ENCODE peak calls at places on chromosome 18, in four cellular contexts. I is small intestine, J is IMR-90, Q is tibial artery. L is an unnamed sample.

GRCh38 chr18:44849361-44849760 is 168.7 kb downstream of the SETBP1 start:
- DNase-seq in I (no peak), J (no peak), Q (no peak), L (no peak)

GRCh38 chr18:11005528-11005927 is 143.8 kb downstream of the PIEZO2 start:
- DNase-seq in I (no peak), J (peak), Q (no peak), L (no peak)

GRCh38 chr18:5530623-5531022 is 13.2 kb downstream of the EPB41L3 start:
- DNase-seq in I (no peak), J (no peak), Q (no peak), L (no peak)

GRCh38 chr18:31954349-31954748 is 11.4 kb upstream of the TRAPPC8 start:
- DNase-seq in I (peak), J (peak), Q (no peak), L (no peak)

GRCh38 chr18:42742976-42743755 is 372.3 kb downstream of the RIT2 start:
- DNase-seq in I (no peak), J (no peak), Q (no peak), L (no peak)

GRCh38 chr18:7617738-7618422 is 50.8 kb downstream of the PTPRM start:
- DNase-seq in I (peak), J (peak), Q (no peak), L (no peak)

GRCh38 chr18:77004555-77005380 is 127.8 kb downstream of the MBP start:
- DNase-seq in I (no peak), J (no peak), Q (no peak), L (no peak)

GRCh38 chr18:70132999-70133398 is 72.5 kb downstream of the RTTN start:
- DNase-seq in I (no peak), J (peak), Q (peak), L (no peak)

GRCh38 chr18:50866765-50867164 is 12.2 kb upstream of the ME2 start:
- DNase-seq in I (no peak), J (no peak), Q (no peak), L (no peak)

GRCh38 chr18:45282101-45282812 is 333.0 kb upstream of the SLC14A2 start:
- DNase-seq in I (no peak), J (no peak), Q (no peak), L (no peak)

GRCh38 chr18:58345064-58345463 is 283.8 kb downstream of the ALPK2 start:
- DNase-seq in I (no peak), J (no peak), Q (no peak), L (no peak)

GRCh38 chr18:57434536-57435494 is at the start of gene ONECUT2:
- DNase-seq in I (peak), J (peak), Q (peak), L (peak)

GRCh38 chr18:62199629-62200028 is 12.6 kb downstream of the RELCH start:
- DNase-seq in I (peak), J (no peak), Q (no peak), L (no peak)
- H3K4me3 ChIP-seq in I (no peak), J (no peak), Q (no peak), L (no peak)

DNA sequence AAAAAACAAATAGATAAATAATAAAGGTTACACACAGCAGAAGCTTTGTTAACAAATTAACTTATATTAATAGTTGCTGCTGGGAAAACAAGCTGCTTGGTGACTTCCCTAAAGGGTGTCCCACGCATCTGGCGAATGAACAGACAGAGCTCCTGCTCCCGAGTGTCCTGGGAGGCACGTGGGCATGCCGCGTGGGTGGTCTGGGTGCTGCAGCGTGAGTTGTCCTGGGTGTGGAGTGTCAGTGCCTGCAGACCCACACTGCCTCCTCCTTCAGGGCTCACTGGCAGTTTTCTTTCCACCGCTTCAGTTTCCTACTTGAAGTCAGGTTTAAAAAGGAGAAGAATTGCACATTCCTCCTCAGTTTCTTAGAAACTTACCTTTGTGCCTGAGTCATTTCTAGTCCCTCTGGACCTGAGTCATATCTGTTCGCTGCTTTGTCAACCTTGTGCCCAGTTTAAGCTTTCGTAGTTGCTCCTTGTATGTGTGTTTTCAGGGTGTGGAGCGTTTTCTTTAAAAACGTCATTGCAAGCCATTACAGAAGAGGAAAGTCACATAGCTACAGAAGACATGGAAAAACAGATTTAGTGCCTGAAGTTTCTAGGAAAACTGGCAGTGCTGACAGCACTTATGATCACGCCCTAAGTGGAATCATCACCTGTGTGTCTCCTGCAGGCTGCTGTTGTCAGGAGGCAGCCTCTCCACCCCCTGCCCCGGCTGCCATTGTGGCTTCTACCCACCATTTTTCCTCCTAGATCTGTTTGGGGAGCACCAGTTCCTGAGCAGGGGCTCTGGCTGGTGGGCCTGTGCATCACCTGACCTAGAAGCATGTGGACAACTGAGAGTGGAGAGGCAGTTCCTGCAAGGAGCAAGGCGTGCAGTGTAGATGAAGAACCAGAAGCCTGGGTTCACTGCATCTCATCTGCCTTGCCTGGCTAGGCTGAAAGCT is 24.5 kb downstream of the IMPA2 start:
- DNase-seq in I (peak), J (no peak), Q (no peak), L (no peak)
- H3K27ac ChIP-seq in I (peak), J (no peak), Q (no peak), L (no peak)

DNA sequence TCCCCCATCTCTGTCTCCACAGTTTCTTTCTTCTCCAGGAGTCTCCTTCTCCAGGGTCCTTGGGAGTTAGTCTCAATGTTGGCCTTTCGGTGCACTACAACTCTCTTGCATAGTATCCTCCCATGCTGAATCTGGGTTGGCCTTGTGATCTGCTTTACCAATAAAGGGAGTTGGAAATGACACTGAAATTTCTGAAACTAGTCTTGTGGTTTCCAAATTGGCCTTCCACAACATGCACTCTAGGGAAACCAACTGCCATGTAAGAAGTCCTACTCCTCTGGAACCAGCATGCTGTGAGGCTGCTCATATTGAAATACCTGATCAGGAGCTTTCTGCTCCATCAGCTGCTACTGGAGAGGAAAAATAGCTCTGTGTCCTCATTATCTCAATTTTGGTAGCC is 9.9 kb upstream of the ABHD3 start:
- DNase-seq in I (no peak), J (no peak), Q (no peak), L (no peak)
- H3K4me3 ChIP-seq in I (no peak), J (no peak), Q (no peak), L (no peak)

GRCh38 chr18:332007-332406 is 64.2 kb upstream of the THOC1 start:
- DNase-seq in I (no peak), J (no peak), Q (no peak), L (peak)

GRCh38 chr18:332721-333513 is 65.1 kb upstream of the THOC1 start:
- DNase-seq in I (no peak), J (no peak), Q (no peak), L (peak)

GRCh38 chr18:336753-337152 is 68.9 kb upstream of the THOC1 start:
- DNase-seq in I (no peak), J (no peak), Q (no peak), L (no peak)

GRCh38 chr18:334575-335132 is 66.8 kb upstream of the THOC1 start:
- DNase-seq in I (no peak), J (no peak), Q (no peak), L (no peak)

DNA sequence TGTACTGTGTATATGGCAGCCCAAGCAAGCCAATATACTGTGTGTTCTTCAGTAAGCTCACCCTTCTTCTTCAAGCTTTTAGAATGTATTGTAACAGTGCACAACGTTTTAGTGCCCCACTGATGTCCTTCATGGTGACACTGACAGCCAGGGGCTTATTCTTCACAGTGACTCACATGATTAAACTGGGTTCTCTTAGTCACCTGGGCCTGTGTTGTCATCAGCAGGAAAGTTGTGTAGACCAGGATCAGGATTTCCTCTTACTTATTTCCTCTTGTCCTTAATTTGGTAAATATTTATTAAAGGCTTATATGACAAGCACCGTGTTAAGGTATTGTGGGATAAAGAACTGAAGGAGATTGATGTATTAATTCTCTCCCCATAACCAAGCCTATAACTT is 67.9 kb upstream of the THOC1 start:
- DNase-seq in I (no peak), J (no peak), Q (no peak), L (no peak)
- H3K27ac ChIP-seq in I (no peak), J (no peak), Q (no peak), L (no peak)

GRCh38 chr18:13614318-13614643 is 112.1 kb downstream of the FAM210A start:
- DNase-seq in I (no peak), J (no peak), Q (no peak), L (no peak)
- H3K4me3 ChIP-seq in I (no peak), J (no peak), Q (no peak), L (no peak)

GRCh38 chr18:48052845-48053244 is 122.4 kb upstream of the SMAD2 start:
- DNase-seq in I (no peak), J (no peak), Q (no peak), L (no peak)

GRCh38 chr18:48052291-48052840 is 121.9 kb upstream of the SMAD2 start:
- DNase-seq in I (no peak), J (no peak), Q (no peak), L (no peak)

GRCh38 chr18:48049757-48050156 is 119.3 kb upstream of the SMAD2 start:
- DNase-seq in I (no peak), J (no peak), Q (no peak), L (no peak)

GRCh38 chr18:48048251-48048650 is 117.8 kb upstream of the SMAD2 start:
- DNase-seq in I (no peak), J (no peak), Q (peak), L (no peak)

GRCh38 chr18:48050176-48050575 is 119.7 kb upstream of the SMAD2 start:
- DNase-seq in I (no peak), J (no peak), Q (no peak), L (no peak)
- H3K27ac ChIP-seq in I (no peak), J (no peak), Q (no peak), L (no peak)

DNA sequence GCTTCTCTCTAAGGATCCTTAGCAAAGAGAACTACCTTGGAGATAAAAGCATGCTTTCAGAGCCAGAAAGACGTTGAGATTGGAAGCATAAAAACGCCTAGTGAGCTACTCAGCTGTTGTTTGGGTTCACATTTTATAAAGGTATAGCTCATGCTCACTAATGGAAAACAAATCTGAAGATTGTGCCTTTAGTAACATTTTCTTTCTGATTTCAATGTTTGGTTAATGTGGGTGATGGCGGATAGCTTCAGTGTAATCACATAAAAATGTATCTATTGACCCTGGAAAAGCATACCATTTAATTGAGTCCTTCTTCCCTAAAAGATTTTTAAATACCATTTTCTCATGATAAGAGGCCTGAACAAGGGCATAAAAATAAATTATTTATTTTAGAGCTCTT is 73.4 kb downstream of the DTNA start:
- DNase-seq in I (no peak), J (peak), Q (no peak), L (no peak)
- H3K4me3 ChIP-seq in I (no peak), J (no peak), Q (no peak), L (no peak)

DNA sequence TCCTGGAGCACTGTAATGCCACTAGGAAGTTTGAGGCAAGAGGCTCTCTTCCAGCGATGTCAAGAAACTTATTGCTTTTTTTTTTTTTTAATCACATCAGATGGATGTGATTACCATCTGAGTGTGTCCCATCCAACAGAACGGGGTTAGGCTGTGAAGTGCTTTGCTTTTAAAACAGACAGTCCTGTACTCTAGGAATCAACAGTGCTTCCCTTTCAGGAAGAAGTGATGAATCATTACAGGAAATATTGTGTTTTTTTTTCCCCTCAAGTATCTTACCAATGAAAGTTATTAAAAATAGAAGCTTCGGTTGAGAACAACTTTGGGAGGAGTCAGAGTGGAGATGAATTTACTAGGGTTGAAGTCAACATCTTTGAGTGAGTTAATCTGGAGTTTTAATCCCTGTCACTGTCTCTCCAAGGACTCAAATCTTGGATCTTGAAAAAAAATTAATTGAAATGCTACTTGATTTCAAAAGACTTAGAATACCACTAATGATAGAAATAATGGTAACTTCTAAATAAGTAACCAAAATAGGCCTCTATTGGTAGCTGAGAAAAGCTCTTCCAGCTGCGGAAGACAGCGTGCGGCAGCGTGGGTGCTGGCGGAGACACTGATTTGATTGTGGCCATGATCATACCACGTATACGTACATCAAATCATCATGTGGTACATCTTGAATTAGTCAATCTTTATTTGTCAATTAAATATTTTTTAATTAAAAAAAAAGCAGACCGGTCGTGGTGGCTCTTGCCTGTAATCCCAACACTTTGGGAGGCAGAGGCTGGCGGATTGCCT is 45.5 kb downstream of the GATA6 start:
- DNase-seq in I (no peak), J (peak), Q (no peak), L (no peak)
- H3K27ac ChIP-seq in I (no peak), J (no peak), Q (no peak), L (peak)